ENCODE peak calls at places on chromosomes 1 and 21, in eight cellular contexts. A is HCT116; D is foreskin keratinocyte; N is stomach; G is substantia nigra; F is naive thymus-derived CD4-positive, alpha-beta T cell; U is CD8-positive, alpha-beta memory T cell; Y is tibial artery. S is an unnamed sample.

GRCh38 chr1:163673076-163673475 is 351.3 kb downstream of the NUF2 start:
- DNase-seq in N (no peak), Y (no peak), A (no peak), U (no peak), F (no peak), G (no peak), D (no peak), S (no peak)

GRCh38 chr1:160403244-160403643 is 2.9 kb downstream of the VANGL2 start:
- DNase-seq in F (no peak), N (no peak), A (no peak), Y (no peak), U (no peak), G (no peak), D (no peak), S (no peak)

GRCh38 chr1:178574345-178574744 is 61.4 kb downstream of the TEX35 start:
- DNase-seq in Y (no peak), G (no peak), N (no peak), F (no peak), U (no peak), A (no peak), D (no peak), S (no peak)

GRCh38 chr21:28627691-28628090 is 365.0 kb downstream of the LTN1 start:
- DNase-seq in A (no peak), D (no peak), U (no peak), Y (no peak), N (no peak), G (no peak), F (no peak), S (no peak)

GRCh38 chr1:225626698-225627097 is 26.2 kb downstream of the ENAH start:
- DNase-seq in Y (no peak), F (no peak), A (no peak), D (no peak), N (no peak), G (no peak), U (no peak), S (no peak)

GRCh38 chr1:209409786-209410185 is 173.7 kb upstream of the CAMK1G start:
- DNase-seq in F (no peak), N (no peak), A (no peak), U (no peak), G (no peak), D (peak), Y (no peak), S (no peak)

GRCh38 chr21:38669186-38669585 is 136.5 kb upstream of the ETS2 start:
- DNase-seq in F (no peak), A (no peak), U (no peak), D (no peak), G (no peak), N (no peak), Y (no peak), S (peak)

GRCh38 chr1:233394860-233395717 is 67.6 kb downstream of the MAP3K21 start:
- DNase-seq in U (no peak), N (no peak), Y (no peak), F (peak), D (no peak), A (peak), G (no peak), S (peak)

GRCh38 chr1:115056395-115056798 is 26.8 kb downstream of the TSHB start:
- DNase-seq in Y (no peak), G (no peak), N (no peak), F (no peak), A (no peak), D (no peak), U (no peak), S (peak)

GRCh38 chr1:234621657-234622335 is 11.8 kb upstream of the IRF2BP2 start:
- DNase-seq in U (no peak), Y (no peak), A (no peak), D (no peak), F (no peak), G (no peak), N (no peak), S (peak)
- H3K27ac ChIP-seq in U (no peak), Y (no peak), A (no peak), D (no peak), F (no peak), G (no peak), N (no peak), S (no peak)

GRCh38 chr1:111648826-111649225 is 29.2 kb downstream of the RAP1A start:
- DNase-seq in U (no peak), A (no peak), Y (no peak), G (no peak), N (no peak), D (no peak), F (no peak), S (no peak)

GRCh38 chr1:111647738-111648137 is 28.1 kb downstream of the RAP1A start:
- DNase-seq in F (peak), N (no peak), U (no peak), D (no peak), G (no peak), Y (no peak), A (no peak), S (no peak)

GRCh38 chr1:111649648-111650047 is 30.1 kb downstream of the RAP1A start:
- DNase-seq in D (no peak), Y (no peak), G (no peak), F (no peak), U (no peak), A (no peak), N (no peak), S (no peak)

GRCh38 chr1:111653695-111654094 is 34.1 kb downstream of the RAP1A start:
- DNase-seq in A (no peak), G (no peak), N (no peak), Y (no peak), U (no peak), D (no peak), F (no peak), S (no peak)

GRCh38 chr1:111649227-111649626 is 29.6 kb downstream of the RAP1A start:
- DNase-seq in D (no peak), F (no peak), Y (no peak), N (no peak), U (no peak), G (no peak), A (no peak), S (no peak)
- H3K27ac ChIP-seq in D (no peak), F (no peak), Y (no peak), N (no peak), U (no peak), G (no peak), A (no peak), S (no peak)

GRCh38 chr1:26851106-26851684 is 11.8 kb upstream of the SFN start:
- DNase-seq in Y (no peak), A (no peak), N (no peak), F (no peak), D (no peak), U (no peak), G (no peak), S (no peak)

GRCh38 chr1:26852701-26853100 is 10.2 kb upstream of the SFN start:
- DNase-seq in F (no peak), A (no peak), Y (no peak), N (no peak), D (no peak), G (no peak), U (no peak), S (no peak)

GRCh38 chr1:26854953-26855352 is 8.0 kb upstream of the SFN start:
- DNase-seq in U (no peak), N (no peak), G (no peak), F (no peak), D (no peak), A (no peak), Y (no peak), S (no peak)

GRCh38 chr1:26853600-26853999 is 9.3 kb upstream of the SFN start:
- DNase-seq in Y (no peak), G (no peak), D (no peak), A (no peak), U (no peak), N (no peak), F (no peak), S (no peak)

GRCh38 chr1:26853156-26853555 is 9.8 kb upstream of the SFN start:
- DNase-seq in F (peak), G (peak), Y (peak), U (peak), N (peak), A (peak), D (peak), S (peak)
- H3K27ac ChIP-seq in F (no peak), G (no peak), Y (no peak), U (no peak), N (peak), A (peak), D (peak), S (no peak)

GRCh38 chr1:116906812-116907211 is 2.9 kb upstream of the PTGFRN start:
- DNase-seq in G (no peak), A (no peak), N (no peak), F (no peak), Y (no peak), U (no peak), D (peak), S (no peak)
- H3K27ac ChIP-seq in G (no peak), A (no peak), N (no peak), F (no peak), Y (no peak), U (no peak), D (peak), S (no peak)

DNA sequence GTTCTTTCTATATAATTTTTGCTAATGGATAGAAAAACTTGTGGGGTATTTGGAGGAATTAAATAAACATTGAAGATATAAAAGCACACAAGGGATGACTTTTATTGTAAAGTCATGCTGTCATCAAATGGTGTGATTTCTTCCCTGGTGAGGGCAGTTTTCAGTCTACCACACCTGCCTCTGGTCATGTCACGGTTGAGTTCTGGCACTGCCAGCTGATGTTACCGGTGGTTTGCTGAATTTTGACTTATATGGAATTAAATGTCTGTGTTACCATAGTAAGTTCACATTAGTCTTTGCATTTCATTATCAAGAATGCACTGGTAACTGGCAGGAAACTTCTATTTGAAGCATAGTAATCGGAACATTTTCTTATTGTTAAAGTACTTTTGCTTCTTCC is 13.4 kb downstream of the S1PR1 start:
- DNase-seq in N (no peak), F (no peak), D (no peak), U (no peak), A (no peak), Y (no peak), G (no peak), S (no peak)
- H3K27ac ChIP-seq in N (no peak), F (no peak), D (no peak), U (no peak), A (no peak), Y (no peak), G (no peak), S (no peak)

GRCh38 chr1:32377541-32378220 is 15.3 kb downstream of the TSSK3 start:
- DNase-seq in N (no peak), U (no peak), A (no peak), Y (no peak), G (no peak), D (no peak), F (no peak), S (no peak)
- H3K27ac ChIP-seq in N (no peak), U (no peak), A (no peak), Y (no peak), G (no peak), D (no peak), F (no peak), S (no peak)

DNA sequence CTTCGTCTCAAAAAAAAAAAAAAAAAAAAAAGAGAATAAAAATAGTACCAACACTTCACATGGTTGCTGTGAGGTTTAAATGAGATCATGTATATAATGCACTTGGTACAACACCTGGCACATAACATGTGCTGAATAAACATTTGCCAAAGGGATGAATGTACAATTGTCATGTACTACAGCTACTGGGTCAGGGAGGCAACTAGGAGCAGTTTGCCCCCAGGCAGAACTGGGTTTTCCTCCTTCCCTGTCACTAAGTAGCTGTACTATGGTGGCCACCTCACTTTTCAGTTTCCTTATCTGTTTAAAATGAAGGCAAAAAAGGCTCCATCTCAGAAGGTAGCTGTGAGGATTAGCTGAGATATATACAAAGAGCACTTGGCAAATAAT is 11.5 kb downstream of the AK2 start:
- DNase-seq in N (no peak), F (no peak), A (no peak), D (no peak), G (no peak), U (no peak), Y (no peak), S (no peak)
- H3K27ac ChIP-seq in N (peak), F (no peak), A (no peak), D (no peak), G (no peak), U (no peak), Y (no peak), S (no peak)

GRCh38 chr21:25897383-25897782 is 162.6 kb downstream of the GABPA start:
- DNase-seq in D (no peak), F (no peak), U (no peak), G (no peak), Y (no peak), A (no peak), N (no peak), S (no peak)
- H3K27ac ChIP-seq in D (no peak), F (no peak), U (no peak), G (no peak), Y (no peak), A (no peak), N (no peak), S (no peak)